ENCODE peak calls at places on chromosomes 13 and 19, in four cellular contexts. One of them, this sample, is unnamed.

GRCh38 chr13:36718146-36718545 is 44.3 kb downstream of the SERTM1 start:
- DNase-seq in K562: no peak
- DNase-seq in GM12878: no peak
- DNase-seq in HL-60: no peak
- DNase-seq in this sample: no peak

GRCh38 chr13:94254737-94255136 is 224.7 kb downstream of the DCT start:
- DNase-seq in K562: no peak
- DNase-seq in GM12878: no peak
- DNase-seq in HL-60: no peak
- DNase-seq in this sample: no peak

GRCh38 chr13:30340367-30341184 is 33.2 kb upstream of the KATNAL1 start:
- DNase-seq in K562: peak; percentile 68
- DNase-seq in GM12878: no peak
- DNase-seq in HL-60: peak; percentile 65
- DNase-seq in this sample: no peak

GRCh38 chr13:85367887-85368286 is 431.3 kb downstream of the SLITRK6 start:
- DNase-seq in K562: no peak
- DNase-seq in GM12878: no peak
- DNase-seq in HL-60: no peak
- DNase-seq in this sample: no peak

GRCh38 chr19:18424122-18424889 is 5.1 kb downstream of the SSBP4 start:
- DNase-seq in K562: no peak
- DNase-seq in GM12878: no peak
- DNase-seq in HL-60: no peak
- DNase-seq in this sample: no peak

GRCh38 chr13:63706751-63707150 is 2291.1 kb upstream of the PCDH20 start:
- DNase-seq in K562: no peak
- DNase-seq in GM12878: no peak
- DNase-seq in HL-60: no peak
- DNase-seq in this sample: no peak

GRCh38 chr19:35622750-35623149 is 6.1 kb upstream of the RBM42 start:
- DNase-seq in K562: no peak
- DNase-seq in GM12878: no peak
- DNase-seq in HL-60: no peak
- DNase-seq in this sample: no peak

GRCh38 chr13:33174980-33175379 is 110.6 kb downstream of the STARD13 start:
- DNase-seq in K562: no peak
- DNase-seq in GM12878: no peak
- DNase-seq in HL-60: no peak
- DNase-seq in this sample: no peak

GRCh38 chr19:9940778-9941177 is 4.5 kb upstream of the OLFM2 start:
- DNase-seq in K562: no peak
- DNase-seq in GM12878: no peak
- DNase-seq in HL-60: no peak
- DNase-seq in this sample: no peak

GRCh38 chr13:23898101-23898500 is 799 bp upstream of the C1QTNF9B start:
- DNase-seq in K562: no peak
- DNase-seq in GM12878: no peak
- DNase-seq in HL-60: no peak
- DNase-seq in this sample: no peak
- TF ChIP-seq POLR2AphosphoS5 in K562: no peak
- TF ChIP-seq POLR2AphosphoS5 in GM12878: no peak
- TF ChIP-seq POLR2AphosphoS5 in HL-60: no peak
- TF ChIP-seq POLR2AphosphoS5 in this sample: no peak

GRCh38 chr19:16268676-16269319 is 55.8 kb upstream of the KLF2 start:
- DNase-seq in K562: no peak
- DNase-seq in GM12878: no peak
- DNase-seq in HL-60: no peak
- DNase-seq in this sample: no peak
- TF ChIP-seq SPI1 in K562: no peak
- TF ChIP-seq SPI1 in GM12878: no peak
- TF ChIP-seq SPI1 in HL-60: no peak
- TF ChIP-seq SPI1 in this sample: no peak

DNA sequence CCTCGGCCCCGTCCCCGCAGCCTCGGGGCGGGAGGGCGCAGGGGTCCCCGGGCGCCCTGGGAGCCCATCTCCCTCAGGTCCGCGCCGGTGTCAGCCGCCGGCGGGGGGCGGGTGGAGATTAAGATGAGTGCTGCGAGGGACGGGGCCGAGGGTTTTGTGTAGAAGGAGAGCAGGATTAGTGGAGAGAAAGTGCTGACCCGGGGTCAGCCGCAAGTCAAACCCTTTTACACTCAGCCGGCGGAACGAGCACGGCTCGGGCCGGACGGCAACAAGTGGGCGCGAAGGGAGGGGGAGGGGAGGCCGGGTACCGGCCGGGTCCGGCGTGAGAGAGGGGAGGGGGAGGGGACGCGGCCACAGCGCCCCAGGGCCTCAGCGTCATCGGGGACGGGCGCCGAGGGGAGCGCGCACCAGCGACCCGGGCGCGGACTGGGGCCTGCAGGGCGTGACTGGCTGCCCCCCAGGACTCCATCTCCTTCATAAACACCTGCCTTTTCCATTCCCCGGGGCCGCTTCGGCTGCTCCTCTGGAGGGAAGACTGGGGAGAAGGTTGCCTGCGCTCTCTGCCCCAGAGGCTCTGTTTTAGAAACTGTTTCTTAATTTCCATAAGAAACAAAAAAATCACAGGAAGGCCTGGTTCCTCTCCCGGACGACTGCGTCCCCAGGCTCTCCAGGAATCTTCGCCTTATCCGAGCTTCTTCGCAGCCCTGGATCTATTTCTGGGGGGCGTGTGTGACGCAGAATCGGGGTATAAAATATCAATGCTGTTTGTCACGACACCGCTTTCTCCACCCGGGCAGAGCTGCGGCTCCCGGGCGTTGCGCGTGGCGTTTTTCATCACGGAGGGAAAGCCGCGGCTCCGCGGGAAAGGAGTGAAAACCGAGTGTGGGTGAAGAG is 6.5 kb downstream of the SOX1 start:
- DNase-seq in K562: no peak
- DNase-seq in GM12878: no peak
- DNase-seq in HL-60: no peak
- DNase-seq in this sample: no peak
- TF ChIP-seq POLR2AphosphoS5 in K562: no peak
- TF ChIP-seq POLR2AphosphoS5 in GM12878: no peak
- TF ChIP-seq POLR2AphosphoS5 in HL-60: no peak
- TF ChIP-seq POLR2AphosphoS5 in this sample: no peak

GRCh38 chr13:113785051-113786010 is 26.3 kb downstream of the TMEM255B start:
- DNase-seq in K562: no peak
- DNase-seq in GM12878: no peak
- DNase-seq in HL-60: no peak
- DNase-seq in this sample: no peak

GRCh38 chr13:113784645-113785024 is 25.6 kb downstream of the TMEM255B start:
- DNase-seq in K562: no peak
- DNase-seq in GM12878: no peak
- DNase-seq in HL-60: no peak
- DNase-seq in this sample: no peak

GRCh38 chr13:113787694-113788093 is 28.7 kb downstream of the TMEM255B start:
- DNase-seq in K562: no peak
- DNase-seq in GM12878: no peak
- DNase-seq in HL-60: no peak
- DNase-seq in this sample: no peak

GRCh38 chr13:113788413-113789135 is 29.5 kb downstream of the TMEM255B start:
- DNase-seq in K562: no peak
- DNase-seq in GM12878: no peak
- DNase-seq in HL-60: no peak
- DNase-seq in this sample: no peak

GRCh38 chr13:113786262-113786841 is 27.3 kb downstream of the TMEM255B start:
- DNase-seq in K562: no peak
- DNase-seq in GM12878: no peak
- DNase-seq in HL-60: no peak
- DNase-seq in this sample: no peak
- TF ChIP-seq SPI1 in K562: no peak
- TF ChIP-seq SPI1 in GM12878: no peak
- TF ChIP-seq SPI1 in HL-60: no peak
- TF ChIP-seq SPI1 in this sample: no peak

GRCh38 chr19:1181606-1182005 is 7.5 kb upstream of the SBNO2 start:
- DNase-seq in K562: no peak
- DNase-seq in GM12878: no peak
- DNase-seq in HL-60: no peak
- DNase-seq in this sample: no peak
- TF ChIP-seq POLR2AphosphoS5 in K562: no peak
- TF ChIP-seq POLR2AphosphoS5 in GM12878: no peak
- TF ChIP-seq POLR2AphosphoS5 in HL-60: no peak
- TF ChIP-seq POLR2AphosphoS5 in this sample: no peak